ENCODE peak calls at places on chromosomes 12 and 14, in five cellular contexts. H is kidney, T is GM20000, V is breast epithelium, B is uterus. W is an unnamed sample.

GRCh38 chr14:69037790-69038448 is 58.8 kb upstream of the ACTN1 start:
- DNase-seq in H (no peak), B (no peak), T (no peak), V (no peak), W (no peak)

GRCh38 chr12:27198036-27198435 is 46.0 kb upstream of the STK38L start:
- DNase-seq in V (no peak), T (no peak), H (no peak), B (peak; percentile 49), W (no peak)

GRCh38 chr14:36579001-36579555 is 3.3 kb downstream of the NKX2-8 start:
- DNase-seq in B (no peak), V (no peak), H (no peak), T (no peak), W (no peak)

GRCh38 chr14:81398196-81398891 is 1.8 kb downstream of the STON2 start:
- DNase-seq in T (no peak), B (no peak), H (no peak), V (no peak), W (no peak)

GRCh38 chr12:122326597-122326996 is 60.3 kb upstream of the VPS33A start:
- DNase-seq in T (no peak), V (no peak), H (no peak), B (no peak), W (no peak)

GRCh38 chr12:106345739-106346138 is 11.8 kb upstream of the POLR3B start:
- DNase-seq in V (no peak), H (no peak), B (no peak), T (no peak), W (no peak)

GRCh38 chr12:32397703-32398102 is 1.7 kb upstream of the FGD4 start:
- DNase-seq in T (no peak), H (no peak), B (no peak), V (no peak), W (no peak)

GRCh38 chr12:115726691-115727090 is 550.8 kb downstream of the MED13L start:
- DNase-seq in V (no peak), B (no peak), H (no peak), T (no peak), W (no peak)

GRCh38 chr12:101200145-101200544 is 9.9 kb downstream of the SLC5A8 start:
- DNase-seq in B (no peak), V (no peak), H (no peak), T (no peak), W (no peak)

GRCh38 chr14:76924363-76925151 is 98.3 kb downstream of the LRRC74A start:
- DNase-seq in V (no peak), H (no peak), B (no peak), T (no peak), W (no peak)

GRCh38 chr12:109621864-109622485 is 48.4 kb downstream of the MVK start:
- DNase-seq in H (no peak), V (no peak), T (no peak), B (no peak), W (no peak)

GRCh38 chr12:117096643-117097042 is 2.6 kb downstream of the TESC start:
- DNase-seq in B (no peak), H (peak; percentile 17), V (no peak), T (no peak), W (no peak)

GRCh38 chr14:23206422-23207145 is 23.1 kb upstream of the SLC7A8 start:
- DNase-seq in H (no peak), T (no peak), B (no peak), V (no peak), W (no peak)

GRCh38 chr12:64931981-64932380 is 107.5 kb downstream of the TBC1D30 start:
- DNase-seq in H (no peak), T (no peak), B (no peak), V (no peak), W (no peak)

GRCh38 chr14:74983343-74983742 is 19.4 kb upstream of the EIF2B2 start:
- DNase-seq in H (no peak), T (no peak), V (no peak), B (no peak), W (no peak)

GRCh38 chr12:7188557-7189397 is 709 bp upstream of the PEX5 start:
- DNase-seq in V (peak; percentile 72), B (peak; percentile 71), T (peak; percentile 65), H (peak; percentile 87), W (no peak)

GRCh38 chr12:88691811-88692210 is 111.5 kb upstream of the KITLG start:
- DNase-seq in T (no peak), V (no peak), B (no peak), H (no peak), W (no peak)

GRCh38 chr12:101875112-101875961 is 2.0 kb upstream of the DRAM1 start:
- DNase-seq in B (no peak), H (no peak), V (no peak), T (no peak), W (no peak)

GRCh38 chr12:29610473-29611174 is 113.1 kb upstream of the OVCH1 start:
- DNase-seq in T (no peak), H (no peak), B (no peak), V (no peak), W (no peak)

GRCh38 chr12:102063066-102063465 is 1.3 kb upstream of the WASHC3 start:
- DNase-seq in B (no peak), T (no peak), H (no peak), V (no peak), W (no peak)

GRCh38 chr12:54258286-54258685 is 21.6 kb downstream of the CBX5 start:
- DNase-seq in V (no peak), T (no peak), B (no peak), H (no peak), W (no peak)

GRCh38 chr12:50070314-50071060 is 13.1 kb downstream of the ASIC1 start:
- DNase-seq in H (peak; percentile 89), B (peak; percentile 83), V (peak; percentile 79), T (peak; percentile 69), W (no peak)

GRCh38 chr12:12200363-12200762 is 66.5 kb downstream of the LRP6 start:
- DNase-seq in V (no peak), T (no peak), H (no peak), B (no peak), W (no peak)

GRCh38 chr12:12201274-12201758 is 65.5 kb downstream of the LRP6 start:
- DNase-seq in T (peak; percentile 11), H (no peak), V (no peak), B (no peak), W (no peak)

GRCh38 chr12:12202105-12202504 is 64.7 kb downstream of the LRP6 start:
- DNase-seq in V (no peak), T (no peak), H (no peak), B (no peak), W (no peak)

GRCh38 chr12:12206776-12207388 is 60.0 kb downstream of the LRP6 start:
- DNase-seq in H (no peak), B (no peak), T (no peak), V (no peak), W (no peak)

GRCh38 chr12:12202747-12203146 is 64.1 kb downstream of the LRP6 start:
- DNase-seq in H (no peak), V (no peak), B (no peak), T (no peak), W (no peak)
- TF ChIP-seq CTCF in H (no peak), V (no peak), B (no peak), T (no peak), W (no peak)

DNA sequence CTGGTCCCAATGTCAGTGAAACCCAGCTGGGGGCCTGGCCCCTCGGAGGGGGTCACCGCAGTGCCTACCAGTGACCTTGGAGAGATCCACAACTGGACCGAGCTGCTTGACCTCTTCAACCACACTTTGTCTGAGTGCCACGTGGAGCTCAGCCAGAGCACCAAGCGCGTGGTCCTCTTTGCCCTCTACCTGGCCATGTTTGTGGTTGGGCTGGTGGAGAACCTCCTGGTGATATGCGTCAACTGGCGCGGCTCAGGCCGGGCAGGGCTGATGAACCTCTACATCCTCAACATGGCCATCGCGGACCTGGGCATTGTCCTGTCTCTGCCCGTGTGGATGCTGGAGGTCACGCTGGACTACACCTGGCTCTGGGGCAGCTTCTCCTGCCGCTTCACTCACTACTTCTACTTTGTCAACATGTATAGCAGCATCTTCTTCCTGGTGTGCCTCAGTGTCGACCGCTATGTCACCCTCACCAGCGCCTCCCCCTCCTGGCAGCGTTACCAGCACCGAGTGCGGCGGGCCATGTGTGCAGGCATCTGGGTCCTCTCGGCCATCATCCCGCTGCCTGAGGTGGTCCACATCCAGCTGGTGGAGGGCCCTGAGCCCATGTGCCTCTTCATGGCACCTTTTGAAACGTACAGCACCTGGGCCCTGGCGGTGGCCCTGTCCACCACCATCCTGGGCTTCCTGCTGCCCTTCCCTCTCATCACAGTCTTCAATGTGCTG is 11.0 kb downstream of the ZBTB39 start:
- DNase-seq in B (no peak), V (no peak), H (no peak), T (no peak), W (no peak)
- TF ChIP-seq CTCF in B (no peak), V (no peak), H (no peak), T (no peak), W (no peak)

DNA sequence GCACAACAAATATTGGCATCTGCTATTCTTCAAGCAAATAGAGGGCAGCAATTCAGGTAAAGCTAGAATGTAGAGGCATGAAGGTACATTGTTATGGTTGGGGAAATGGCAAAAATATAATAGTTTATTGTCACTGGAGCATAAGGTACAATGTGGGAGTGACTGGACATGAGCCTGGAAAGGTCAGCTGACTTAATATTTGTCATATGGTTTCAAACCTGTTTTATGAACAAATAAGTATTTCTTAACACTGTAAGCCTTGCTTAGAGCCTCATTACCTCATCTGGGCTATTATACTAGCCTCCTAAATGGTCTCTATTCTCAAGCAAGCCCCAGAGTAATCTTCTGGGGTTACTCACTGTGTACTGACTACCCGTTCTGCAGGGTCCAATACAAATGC is 33.7 kb downstream of the FAM177A1 start:
- DNase-seq in B (no peak), V (no peak), H (no peak), T (no peak), W (no peak)
- TF ChIP-seq CTCF in B (no peak), V (no peak), H (no peak), T (no peak), W (no peak)

GRCh38 chr12:112909693-112910092 is 2.9 kb downstream of the OAS1 start:
- DNase-seq in H (no peak), T (no peak), B (no peak), V (no peak), W (no peak)

GRCh38 chr12:112906712-112907414 is at the start of gene OAS1:
- DNase-seq in T (peak; percentile 70), H (no peak), V (no peak), B (peak; percentile 28), W (no peak)

GRCh38 chr12:112905451-112906089 is 1.2 kb upstream of the OAS1 start:
- DNase-seq in B (no peak), T (no peak), H (no peak), V (no peak), W (no peak)

GRCh38 chr12:112908548-112908947 is 1.8 kb downstream of the OAS1 start:
- DNase-seq in T (no peak), V (no peak), B (no peak), H (peak; percentile 80), W (no peak)

GRCh38 chr12:112907415-112908157 is 824 bp downstream of the OAS1 start:
- DNase-seq in V (no peak), H (no peak), T (peak; percentile 36), B (no peak), W (no peak)
- TF ChIP-seq CTCF in V (no peak), H (no peak), T (no peak), B (no peak), W (no peak)

DNA sequence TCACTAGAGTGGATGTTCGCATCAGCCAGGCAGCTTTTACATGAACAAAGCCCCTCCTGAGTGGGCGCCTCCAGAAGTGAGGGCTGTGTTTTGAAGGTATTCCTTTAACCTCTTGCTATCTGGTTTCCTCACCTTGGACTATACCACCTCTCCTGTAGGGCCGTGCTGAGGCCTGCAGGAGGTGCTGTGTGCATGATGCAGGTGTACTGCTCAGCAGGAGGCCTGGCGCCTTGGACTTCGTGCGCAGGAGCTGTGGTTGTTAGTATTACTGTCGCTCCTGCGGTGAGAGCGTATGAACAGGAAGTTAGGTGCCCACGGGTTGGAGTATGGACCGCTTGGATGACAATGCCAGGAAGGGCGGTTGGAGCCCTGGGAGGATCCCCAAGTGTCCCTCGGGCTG is 130.7 kb downstream of the TSPAN9 start:
- DNase-seq in V (no peak), T (no peak), H (no peak), B (no peak), W (no peak)
- TF ChIP-seq CTCF in V (no peak), T (peak; percentile 51), H (peak; percentile 50), B (no peak), W (peak; percentile 52)